ENCODE peak calls at places on chromosome 1, in ten cellular contexts. X is DMS53; N is central memory CD4-positive, alpha-beta T cell; M is LoVo; W is activated T-cell treated with anti-CD3 and anti-CD28 coated beads, Interleukin-2, amount 50 U/mL, for 48 hours; R is stimulated activated CD4-positive, alpha-beta T cell treated with anti-CD3 and anti-CD28 coated beads, Interleukin-4, amount 100 ng/mL, for 48 hours; O is left ventricle myocardium superior; G is cardiac fibroblast; I is AG09309; V is tibial artery. Y is an unnamed sample.
A peak's percentile ranks its signal among the peaks of the same experiment; 100 is the strongest.

GRCh38 chr1:168285419-168285790 is 4.7 kb downstream of the TBX19 start:
- DNase-seq in I (no peak), V (no peak), R (no peak), O (no peak), N (no peak), G (no peak), X (peak; percentile 66), W (no peak), M (peak; percentile 18), Y (no peak)

GRCh38 chr1:46522184-46522968 is 29.1 kb downstream of the KNCN start:
- DNase-seq in R (peak; percentile 21), I (peak; percentile 78), G (peak; percentile 89), W (peak; percentile 58), M (peak; percentile 50), N (no peak), O (no peak), X (no peak), V (peak; percentile 73), Y (no peak)

GRCh38 chr1:227886993-227887696 is 60.6 kb downstream of the WNT9A start:
- DNase-seq in X (peak; percentile 58), W (peak; percentile 35), I (no peak), O (peak; percentile 88), V (peak; percentile 68), G (peak; percentile 14), N (peak; percentile 18), M (no peak), R (no peak), Y (peak; percentile 14)

GRCh38 chr1:31421404-31422040 is 8.5 kb downstream of the SERINC2 start:
- DNase-seq in I (no peak), R (no peak), M (peak; percentile 43), W (no peak), G (no peak), X (peak; percentile 54), V (no peak), O (peak; percentile 31), N (no peak), Y (no peak)

GRCh38 chr1:6343506-6344405 is 49.8 kb downstream of the ACOT7 start:
- DNase-seq in O (peak; percentile 79), X (peak; percentile 80), I (peak; percentile 54), G (peak; percentile 91), V (no peak), N (peak; percentile 46), M (peak; percentile 39), W (peak; percentile 81), R (peak; percentile 60), Y (peak; percentile 59)

GRCh38 chr1:82162526-82163420 is 362.0 kb downstream of the ADGRL2 start:
- DNase-seq in V (no peak), M (no peak), R (no peak), X (peak; percentile 36), W (no peak), I (no peak), N (no peak), G (no peak), O (no peak), Y (no peak)

GRCh38 chr1:27235827-27236226 is 1.4 kb downstream of the WDTC1 start:
- DNase-seq in W (no peak), G (peak; percentile 36), I (no peak), N (no peak), R (no peak), V (no peak), X (no peak), O (no peak), M (no peak), Y (no peak)

GRCh38 chr1:207958376-207959139 is 47.6 kb upstream of the CD34 start:
- DNase-seq in V (no peak), O (no peak), I (no peak), R (no peak), W (no peak), G (no peak), M (no peak), X (no peak), N (no peak), Y (no peak)

GRCh38 chr1:54403808-54404261 is 2.4 kb downstream of the SSBP3 start:
- DNase-seq in V (no peak), N (no peak), X (no peak), I (no peak), R (no peak), G (peak; percentile 74), W (peak; percentile 60), M (no peak), O (no peak), Y (no peak)

Y was measured in progenitor cell of endocrine pancreas.